ENCODE peak calls at places on chromosome 16, in nine cellular contexts. C, H, P, W, X, A, Q, U and Y are unnamed samples.
A peak's percentile ranks its signal among the peaks of the same experiment; 100 is the strongest.

GRCh38 chr16:88763502-88764053 is 21.4 kb downstream of the PIEZO1 start:
- DNase-seq in X (no peak), W (peak; percentile 94), U (no peak), A (no peak), P (no peak), H (peak; percentile 95), Q (no peak), C (peak; percentile 82), Y (peak; percentile 87)

GRCh38 chr16:29862383-29862883 is 593 bp downstream of the CDIPT start:
- DNase-seq in U (peak; percentile 39), H (peak; percentile 43), W (no peak), X (no peak), P (no peak), A (no peak), C (no peak), Q (peak; percentile 30), Y (peak; percentile 42)

GRCh38 chr16:49799172-49799571 is 56.7 kb downstream of the ZNF423 start:
- DNase-seq in X (peak; percentile 27), C (no peak), P (no peak), A (no peak), U (no peak), H (no peak), Q (no peak), W (peak; percentile 82), Y (peak; percentile 69)

GRCh38 chr16:11619327-11619851 is 32.7 kb upstream of the LITAF start:
- DNase-seq in P (no peak), C (no peak), Q (no peak), X (no peak), A (peak; percentile 81), H (no peak), W (no peak), U (no peak), Y (no peak)

GRCh38 chr16:64375386-64375980 is 746.4 kb downstream of the CDH11 start:
- DNase-seq in A (no peak), W (no peak), Q (no peak), U (no peak), P (no peak), X (peak; percentile 59), H (no peak), C (no peak), Y (peak; percentile 74)

GRCh38 chr16:69520413-69520799 is 45.4 kb upstream of the NFAT5 start:
- DNase-seq in P (no peak), U (no peak), C (no peak), A (no peak), X (no peak), H (no peak), Q (no peak), W (no peak), Y (no peak)

GRCh38 chr16:11329080-11329491 is 16.2 kb upstream of the RMI2 start:
- DNase-seq in W (peak; percentile 81), X (no peak), P (no peak), A (no peak), U (no peak), Q (no peak), C (no peak), H (no peak), Y (no peak)

GRCh38 chr16:15427648-15428239 is 6.6 kb upstream of the BMERB1 start:
- DNase-seq in A (peak; percentile 81), P (peak; percentile 45), W (peak; percentile 62), U (peak; percentile 57), Q (no peak), C (peak; percentile 66), X (peak; percentile 72), H (peak; percentile 34), Y (peak; percentile 94)

GRCh38 chr16:56671706-56672105 is 2.1 kb downstream of the MT1H start:
- DNase-seq in U (no peak), C (no peak), X (no peak), W (no peak), P (no peak), H (no peak), A (no peak), Q (no peak), Y (no peak)

GRCh38 chr16:83779881-83780280 is 27.9 kb upstream of the HSBP1 start:
- DNase-seq in C (no peak), A (no peak), U (no peak), Q (no peak), H (no peak), P (no peak), X (peak; percentile 75), W (no peak), Y (peak; percentile 87)

GRCh38 chr16:4303973-4304372 is 11.9 kb upstream of the GLIS2 start:
- DNase-seq in X (no peak), P (no peak), A (no peak), H (no peak), Q (no peak), U (no peak), W (peak; percentile 54), C (no peak), Y (peak; percentile 71)

GRCh38 chr16:85253127-85253941 is 141.1 kb upstream of the CIBAR2 start:
- DNase-seq in X (no peak), P (no peak), W (peak; percentile 98), H (peak; percentile 78), Q (no peak), U (peak; percentile 56), A (peak; percentile 92), C (peak; percentile 82), Y (peak; percentile 98)
- H3K27me3 ChIP-seq in X (peaks cover 2% of the 10 kb centered on the region), P (no peaks in the 10 kb centered on the region), W (no peaks in the 10 kb centered on the region), H (no peaks in the 10 kb centered on the region), Q (no peaks in the 10 kb centered on the region), U (no peaks in the 10 kb centered on the region), A (no peaks in the 10 kb centered on the region), C (no peaks in the 10 kb centered on the region), Y (no peaks in the 10 kb centered on the region)

DNA sequence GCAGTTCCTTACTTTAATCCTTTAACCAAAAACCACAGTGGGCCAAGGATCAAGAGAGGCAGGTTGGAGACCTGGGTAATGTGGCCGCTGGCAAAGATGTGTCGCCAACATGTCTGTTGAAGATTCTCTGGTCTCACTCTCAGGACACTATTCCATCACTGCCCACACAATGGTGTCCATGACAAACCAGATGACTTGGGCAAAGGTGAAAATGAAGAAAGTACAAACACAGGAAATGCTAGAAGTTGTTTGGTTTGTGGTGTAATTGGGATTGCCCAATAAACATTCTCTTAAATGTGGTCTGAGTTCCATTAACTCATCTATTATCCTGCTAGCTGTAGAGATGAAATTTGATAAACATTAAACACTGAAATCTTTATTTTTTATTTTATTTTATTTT is 43.3 kb downstream of the SALL1 start:
- DNase-seq in X (no peak), H (no peak), W (no peak), C (no peak), P (no peak), U (no peak), A (no peak), Q (no peak), Y (no peak)
- H3K27me3 ChIP-seq in X (peaks cover 16% of the 10 kb centered on the region), H (no peaks in the 10 kb centered on the region), W (peaks cover 1% of the 10 kb centered on the region), C (peaks cover 11% of the 10 kb centered on the region), P (no peaks in the 10 kb centered on the region), U (no peaks in the 10 kb centered on the region), A (no peaks in the 10 kb centered on the region), Q (peaks cover 11% of the 10 kb centered on the region), Y (no peaks in the 10 kb centered on the region)

GRCh38 chr16:55329791-55330190 is 5.8 kb downstream of the IRX6 start:
- DNase-seq in H (no peak), Q (no peak), W (no peak), X (no peak), U (no peak), P (no peak), A (no peak), C (no peak), Y (no peak)

GRCh38 chr16:55326261-55326802 is 2.3 kb downstream of the IRX6 start:
- DNase-seq in U (no peak), Q (no peak), A (no peak), W (peak; percentile 33), C (no peak), P (no peak), X (no peak), H (no peak), Y (no peak)

GRCh38 chr16:55331648-55332185 is 7.7 kb downstream of the IRX6 start:
- DNase-seq in U (no peak), X (no peak), H (no peak), P (no peak), W (peak; percentile 41), A (no peak), Q (no peak), C (no peak), Y (no peak)

GRCh38 chr16:55330726-55331647 is 7.0 kb downstream of the IRX6 start:
- DNase-seq in Q (no peak), A (peak; percentile 78), U (no peak), W (peak; percentile 64), P (no peak), H (no peak), C (no peak), X (no peak), Y (no peak)

GRCh38 chr16:55328611-55329569 is 4.9 kb downstream of the IRX6 start:
- DNase-seq in C (no peak), Q (no peak), P (no peak), A (peak; percentile 70), H (no peak), W (peak; percentile 56), U (no peak), X (no peak), Y (no peak)
- H3K27me3 ChIP-seq in C (peaks cover 79% of the 10 kb centered on the region), Q (peaks cover 10% of the 10 kb centered on the region), P (no peaks in the 10 kb centered on the region), A (peaks cover 42% of the 10 kb centered on the region), H (no peaks in the 10 kb centered on the region), W (peaks cover 96% of the 10 kb centered on the region), U (peaks cover 34% of the 10 kb centered on the region), X (peaks cover 55% of the 10 kb centered on the region), Y (peaks cover 16% of the 10 kb centered on the region)

GRCh38 chr16:23187341-23187740 is 4.8 kb downstream of the SCNN1G start:
- DNase-seq in Q (no peak), H (no peak), W (no peak), X (no peak), U (no peak), A (no peak), C (no peak), P (no peak), Y (no peak)
- H3K27me3 ChIP-seq in Q (no peaks in the 10 kb centered on the region), H (peaks cover 5% of the 10 kb centered on the region), W (peaks cover 24% of the 10 kb centered on the region), X (peaks cover 30% of the 10 kb centered on the region), U (peaks cover 7% of the 10 kb centered on the region), A (peaks cover 9% of the 10 kb centered on the region), C (peaks cover 17% of the 10 kb centered on the region), P (no peaks in the 10 kb centered on the region), Y (peaks cover 35% of the 10 kb centered on the region)